ENCODE peak calls at places on chromosomes 11 and 22, in six cellular contexts. One of them, this sample, is unnamed.

GRCh38 chr11:1749020-1749758 is 1.2 kb downstream of the IFITM10 start:
- DNase-seq in GM03348: peak; percentile 82
- DNase-seq in HS-5: no peak
- DNase-seq in lower lobe of right lung: peak; percentile 55
- DNase-seq in activated naive CD4-positive, alpha-beta T cell: no peak
- DNase-seq in stimulated activated CD8-positive, alpha-beta memory T cell treated with anti-CD3 and anti-CD28 coated beads, Interleukin-7, amount 100 ng/mL, for 4 hours: peak; percentile 32
- DNase-seq in this sample: no peak

GRCh38 chr11:14413307-14414072 is 54.5 kb upstream of the RRAS2 start:
- DNase-seq in GM03348: peak; percentile 69
- DNase-seq in HS-5: peak; percentile 35
- DNase-seq in lower lobe of right lung: no peak
- DNase-seq in activated naive CD4-positive, alpha-beta T cell: no peak
- DNase-seq in stimulated activated CD8-positive, alpha-beta memory T cell treated with anti-CD3 and anti-CD28 coated beads, Interleukin-7, amount 100 ng/mL, for 4 hours: no peak
- DNase-seq in this sample: no peak

GRCh38 chr11:35114901-35115687 is 23.9 kb upstream of the CD44 start:
- DNase-seq in GM03348: no peak
- DNase-seq in HS-5: no peak
- DNase-seq in lower lobe of right lung: no peak
- DNase-seq in activated naive CD4-positive, alpha-beta T cell: no peak
- DNase-seq in stimulated activated CD8-positive, alpha-beta memory T cell treated with anti-CD3 and anti-CD28 coated beads, Interleukin-7, amount 100 ng/mL, for 4 hours: no peak
- DNase-seq in this sample: no peak

GRCh38 chr11:22078063-22078462 is 114.8 kb upstream of the ANO5 start:
- DNase-seq in GM03348: no peak
- DNase-seq in HS-5: no peak
- DNase-seq in lower lobe of right lung: no peak
- DNase-seq in activated naive CD4-positive, alpha-beta T cell: no peak
- DNase-seq in stimulated activated CD8-positive, alpha-beta memory T cell treated with anti-CD3 and anti-CD28 coated beads, Interleukin-7, amount 100 ng/mL, for 4 hours: no peak
- DNase-seq in this sample: no peak

GRCh38 chr22:30435674-30436126 is 10.1 kb downstream of the MTFP1 start:
- DNase-seq in GM03348: no peak
- DNase-seq in HS-5: no peak
- DNase-seq in lower lobe of right lung: peak; percentile 54
- DNase-seq in activated naive CD4-positive, alpha-beta T cell: peak; percentile 67
- DNase-seq in stimulated activated CD8-positive, alpha-beta memory T cell treated with anti-CD3 and anti-CD28 coated beads, Interleukin-7, amount 100 ng/mL, for 4 hours: peak; percentile 75
- DNase-seq in this sample: peak; percentile 73

GRCh38 chr22:37175414-37176144 is 12.5 kb downstream of the C1QTNF6 start:
- DNase-seq in GM03348: no peak
- DNase-seq in HS-5: no peak
- DNase-seq in lower lobe of right lung: peak; percentile 45
- DNase-seq in activated naive CD4-positive, alpha-beta T cell: no peak
- DNase-seq in stimulated activated CD8-positive, alpha-beta memory T cell treated with anti-CD3 and anti-CD28 coated beads, Interleukin-7, amount 100 ng/mL, for 4 hours: no peak
- DNase-seq in this sample: no peak

GRCh38 chr22:49938565-49939136 is 20.2 kb downstream of the CRELD2 start:
- DNase-seq in GM03348: no peak
- DNase-seq in HS-5: no peak
- DNase-seq in lower lobe of right lung: no peak
- DNase-seq in activated naive CD4-positive, alpha-beta T cell: no peak
- DNase-seq in stimulated activated CD8-positive, alpha-beta memory T cell treated with anti-CD3 and anti-CD28 coated beads, Interleukin-7, amount 100 ng/mL, for 4 hours: no peak
- DNase-seq in this sample: no peak

GRCh38 chr22:40819741-40820140 is 595 bp upstream of the SLC25A17 start:
- DNase-seq in GM03348: peak; percentile 43
- DNase-seq in HS-5: peak; percentile 30
- DNase-seq in lower lobe of right lung: no peak
- DNase-seq in activated naive CD4-positive, alpha-beta T cell: no peak
- DNase-seq in stimulated activated CD8-positive, alpha-beta memory T cell treated with anti-CD3 and anti-CD28 coated beads, Interleukin-7, amount 100 ng/mL, for 4 hours: no peak
- DNase-seq in this sample: no peak

GRCh38 chr11:27679136-27680015 is 20.9 kb downstream of the BDNF start:
- DNase-seq in GM03348: no peak
- DNase-seq in HS-5: no peak
- DNase-seq in lower lobe of right lung: no peak
- DNase-seq in activated naive CD4-positive, alpha-beta T cell: no peak
- DNase-seq in stimulated activated CD8-positive, alpha-beta memory T cell treated with anti-CD3 and anti-CD28 coated beads, Interleukin-7, amount 100 ng/mL, for 4 hours: no peak
- DNase-seq in this sample: no peak

GRCh38 chr22:26891431-26891830 is 234.0 kb downstream of the MIAT start:
- DNase-seq in GM03348: no peak
- DNase-seq in HS-5: no peak
- DNase-seq in lower lobe of right lung: no peak
- DNase-seq in activated naive CD4-positive, alpha-beta T cell: no peak
- DNase-seq in stimulated activated CD8-positive, alpha-beta memory T cell treated with anti-CD3 and anti-CD28 coated beads, Interleukin-7, amount 100 ng/mL, for 4 hours: no peak
- DNase-seq in this sample: no peak

GRCh38 chr11:106329273-106330018 is 252.0 kb downstream of the AASDHPPT start:
- DNase-seq in GM03348: no peak
- DNase-seq in HS-5: no peak
- DNase-seq in lower lobe of right lung: no peak
- DNase-seq in activated naive CD4-positive, alpha-beta T cell: no peak
- DNase-seq in stimulated activated CD8-positive, alpha-beta memory T cell treated with anti-CD3 and anti-CD28 coated beads, Interleukin-7, amount 100 ng/mL, for 4 hours: no peak
- DNase-seq in this sample: no peak

GRCh38 chr11:78586452-78587046 is 11.9 kb upstream of the NARS2 start:
- DNase-seq in GM03348: no peak
- DNase-seq in HS-5: no peak
- DNase-seq in lower lobe of right lung: no peak
- DNase-seq in activated naive CD4-positive, alpha-beta T cell: no peak
- DNase-seq in stimulated activated CD8-positive, alpha-beta memory T cell treated with anti-CD3 and anti-CD28 coated beads, Interleukin-7, amount 100 ng/mL, for 4 hours: no peak
- DNase-seq in this sample: no peak

GRCh38 chr22:21685164-21685513 is 19.3 kb downstream of the PPIL2 start:
- DNase-seq in GM03348: no peak
- DNase-seq in HS-5: no peak
- DNase-seq in lower lobe of right lung: no peak
- DNase-seq in activated naive CD4-positive, alpha-beta T cell: no peak
- DNase-seq in stimulated activated CD8-positive, alpha-beta memory T cell treated with anti-CD3 and anti-CD28 coated beads, Interleukin-7, amount 100 ng/mL, for 4 hours: no peak
- DNase-seq in this sample: no peak

GRCh38 chr22:31489632-31490495 is at the start of gene EIF4ENIF1:
- DNase-seq in GM03348: peak; percentile 97
- DNase-seq in HS-5: peak; percentile 36
- DNase-seq in lower lobe of right lung: peak; percentile 92
- DNase-seq in activated naive CD4-positive, alpha-beta T cell: peak; percentile 73
- DNase-seq in stimulated activated CD8-positive, alpha-beta memory T cell treated with anti-CD3 and anti-CD28 coated beads, Interleukin-7, amount 100 ng/mL, for 4 hours: peak; percentile 79
- DNase-seq in this sample: peak; percentile 80

GRCh38 chr11:115197433-115197832 is 306.8 kb downstream of the CADM1 start:
- DNase-seq in GM03348: no peak
- DNase-seq in HS-5: no peak
- DNase-seq in lower lobe of right lung: no peak
- DNase-seq in activated naive CD4-positive, alpha-beta T cell: no peak
- DNase-seq in stimulated activated CD8-positive, alpha-beta memory T cell treated with anti-CD3 and anti-CD28 coated beads, Interleukin-7, amount 100 ng/mL, for 4 hours: no peak
- DNase-seq in this sample: no peak

GRCh38 chr11:122229078-122229477 is 113.1 kb upstream of the BLID start:
- DNase-seq in GM03348: peak; percentile 71
- DNase-seq in HS-5: no peak
- DNase-seq in lower lobe of right lung: no peak
- DNase-seq in activated naive CD4-positive, alpha-beta T cell: no peak
- DNase-seq in stimulated activated CD8-positive, alpha-beta memory T cell treated with anti-CD3 and anti-CD28 coated beads, Interleukin-7, amount 100 ng/mL, for 4 hours: no peak
- DNase-seq in this sample: no peak

GRCh38 chr11:93662177-93662575 is 694 bp downstream of the CEP295 start:
- DNase-seq in GM03348: no peak
- DNase-seq in HS-5: peak; percentile 15
- DNase-seq in lower lobe of right lung: no peak
- DNase-seq in activated naive CD4-positive, alpha-beta T cell: no peak
- DNase-seq in stimulated activated CD8-positive, alpha-beta memory T cell treated with anti-CD3 and anti-CD28 coated beads, Interleukin-7, amount 100 ng/mL, for 4 hours: no peak
- DNase-seq in this sample: no peak

GRCh38 chr11:120391297-120391696 is 55.1 kb downstream of the ARHGEF12 start:
- DNase-seq in GM03348: no peak
- DNase-seq in HS-5: no peak
- DNase-seq in lower lobe of right lung: no peak
- DNase-seq in activated naive CD4-positive, alpha-beta T cell: no peak
- DNase-seq in stimulated activated CD8-positive, alpha-beta memory T cell treated with anti-CD3 and anti-CD28 coated beads, Interleukin-7, amount 100 ng/mL, for 4 hours: no peak
- DNase-seq in this sample: no peak

GRCh38 chr22:50470491-50470890 is 4.3 kb downstream of the SBF1 start:
- DNase-seq in GM03348: no peak
- DNase-seq in HS-5: no peak
- DNase-seq in lower lobe of right lung: no peak
- DNase-seq in activated naive CD4-positive, alpha-beta T cell: no peak
- DNase-seq in stimulated activated CD8-positive, alpha-beta memory T cell treated with anti-CD3 and anti-CD28 coated beads, Interleukin-7, amount 100 ng/mL, for 4 hours: no peak
- DNase-seq in this sample: no peak

GRCh38 chr11:85949798-85950197 is 94.6 kb downstream of the CCDC83 start:
- DNase-seq in GM03348: no peak
- DNase-seq in HS-5: no peak
- DNase-seq in lower lobe of right lung: no peak
- DNase-seq in activated naive CD4-positive, alpha-beta T cell: no peak
- DNase-seq in stimulated activated CD8-positive, alpha-beta memory T cell treated with anti-CD3 and anti-CD28 coated beads, Interleukin-7, amount 100 ng/mL, for 4 hours: no peak
- DNase-seq in this sample: no peak

GRCh38 chr11:133198326-133198725 is 334.0 kb downstream of the OPCML start:
- DNase-seq in GM03348: no peak
- DNase-seq in HS-5: no peak
- DNase-seq in lower lobe of right lung: no peak
- DNase-seq in activated naive CD4-positive, alpha-beta T cell: no peak
- DNase-seq in stimulated activated CD8-positive, alpha-beta memory T cell treated with anti-CD3 and anti-CD28 coated beads, Interleukin-7, amount 100 ng/mL, for 4 hours: no peak
- DNase-seq in this sample: no peak

GRCh38 chr22:49827853-49828598 is at the start of gene BRD1:
- DNase-seq in GM03348: peak; percentile 92
- DNase-seq in HS-5: no peak
- DNase-seq in lower lobe of right lung: peak; percentile 78
- DNase-seq in activated naive CD4-positive, alpha-beta T cell: no peak
- DNase-seq in stimulated activated CD8-positive, alpha-beta memory T cell treated with anti-CD3 and anti-CD28 coated beads, Interleukin-7, amount 100 ng/mL, for 4 hours: peak; percentile 58
- DNase-seq in this sample: peak; percentile 48

GRCh38 chr11:113114452-113115027 is 153.3 kb downstream of the NCAM1 start:
- DNase-seq in GM03348: peak; percentile 79
- DNase-seq in HS-5: no peak
- DNase-seq in lower lobe of right lung: no peak
- DNase-seq in activated naive CD4-positive, alpha-beta T cell: no peak
- DNase-seq in stimulated activated CD8-positive, alpha-beta memory T cell treated with anti-CD3 and anti-CD28 coated beads, Interleukin-7, amount 100 ng/mL, for 4 hours: no peak
- DNase-seq in this sample: no peak

GRCh38 chr11:124618863-124619262 is 3.8 kb upstream of the TBRG1 start:
- DNase-seq in GM03348: no peak
- DNase-seq in HS-5: no peak
- DNase-seq in lower lobe of right lung: no peak
- DNase-seq in activated naive CD4-positive, alpha-beta T cell: no peak
- DNase-seq in stimulated activated CD8-positive, alpha-beta memory T cell treated with anti-CD3 and anti-CD28 coated beads, Interleukin-7, amount 100 ng/mL, for 4 hours: no peak
- DNase-seq in this sample: no peak

This sample was measured in T-helper 9 cell.